ENCODE peak calls at places on chromosome X, in six cellular contexts. One of them, this sample, is unnamed.

GRCh38 chrX:49039598-49040375 is 3.4 kb downstream of the TFE3 start:
- DNase-seq in GM12878: no peak
- DNase-seq in NT2/D1: peak; percentile 97
- DNase-seq in HepG2: peak; percentile 82
- DNase-seq in K562: peak; percentile 97
- DNase-seq in HCT116: peak; percentile 75
- DNase-seq in this sample: peak; percentile 36

GRCh38 chrX:137151403-137151802 is 117.6 kb upstream of the GPR101 start:
- DNase-seq in GM12878: no peak
- DNase-seq in NT2/D1: no peak
- DNase-seq in HepG2: no peak
- DNase-seq in K562: no peak
- DNase-seq in HCT116: no peak
- DNase-seq in this sample: no peak

GRCh38 chrX:151921292-151921691 is 8.6 kb downstream of the MAGEA4 start:
- DNase-seq in GM12878: no peak
- DNase-seq in NT2/D1: no peak
- DNase-seq in HepG2: no peak
- DNase-seq in K562: no peak
- DNase-seq in HCT116: no peak
- DNase-seq in this sample: no peak

GRCh38 chrX:13776387-13776786 is 40.5 kb downstream of the GPM6B start:
- DNase-seq in GM12878: no peak
- DNase-seq in NT2/D1: no peak
- DNase-seq in HepG2: no peak
- DNase-seq in K562: no peak
- DNase-seq in HCT116: no peak
- DNase-seq in this sample: no peak

GRCh38 chrX:20313889-20314288 is 47.2 kb upstream of the RPS6KA3 start:
- DNase-seq in GM12878: no peak
- DNase-seq in NT2/D1: no peak
- DNase-seq in HepG2: no peak
- DNase-seq in K562: no peak
- DNase-seq in HCT116: no peak
- DNase-seq in this sample: no peak

GRCh38 chrX:70033348-70033747 is 16.4 kb downstream of the AWAT2 start:
- DNase-seq in GM12878: no peak
- DNase-seq in NT2/D1: peak; percentile 50
- DNase-seq in HepG2: peak; percentile 3
- DNase-seq in K562: peak; percentile 54
- DNase-seq in HCT116: peak; percentile 12
- DNase-seq in this sample: peak; percentile 52

GRCh38 chrX:130330146-130330545 is 9.6 kb upstream of the SLC25A14 start:
- DNase-seq in GM12878: no peak
- DNase-seq in NT2/D1: no peak
- DNase-seq in HepG2: no peak
- DNase-seq in K562: no peak
- DNase-seq in HCT116: no peak
- DNase-seq in this sample: no peak

GRCh38 chrX:28552322-28552721 is 34.9 kb upstream of the IL1RAPL1 start:
- DNase-seq in GM12878: no peak
- DNase-seq in NT2/D1: no peak
- DNase-seq in HepG2: no peak
- DNase-seq in K562: no peak
- DNase-seq in HCT116: no peak
- DNase-seq in this sample: no peak

GRCh38 chrX:1307626-1308340 is 28.8 kb upstream of the IL3RA start:
- DNase-seq in GM12878: no peak
- DNase-seq in NT2/D1: no peak
- DNase-seq in HepG2: no peak
- DNase-seq in K562: peak; percentile 8
- DNase-seq in HCT116: no peak
- DNase-seq in this sample: no peak

GRCh38 chrX:40249582-40249981 is 151.8 kb upstream of the BCOR start:
- DNase-seq in GM12878: no peak
- DNase-seq in NT2/D1: no peak
- DNase-seq in HepG2: no peak
- DNase-seq in K562: no peak
- DNase-seq in HCT116: no peak
- DNase-seq in this sample: no peak

GRCh38 chrX:40247848-40248622 is 150.3 kb upstream of the BCOR start:
- DNase-seq in GM12878: no peak
- DNase-seq in NT2/D1: no peak
- DNase-seq in HepG2: no peak
- DNase-seq in K562: peak; percentile 50
- DNase-seq in HCT116: no peak
- DNase-seq in this sample: no peak

GRCh38 chrX:40245411-40246140 is 147.8 kb upstream of the BCOR start:
- DNase-seq in GM12878: no peak
- DNase-seq in NT2/D1: no peak
- DNase-seq in HepG2: no peak
- DNase-seq in K562: no peak
- DNase-seq in HCT116: no peak
- DNase-seq in this sample: no peak

GRCh38 chrX:40247382-40247781 is 149.6 kb upstream of the BCOR start:
- DNase-seq in GM12878: no peak
- DNase-seq in NT2/D1: no peak
- DNase-seq in HepG2: no peak
- DNase-seq in K562: no peak
- DNase-seq in HCT116: no peak
- DNase-seq in this sample: no peak

DNA sequence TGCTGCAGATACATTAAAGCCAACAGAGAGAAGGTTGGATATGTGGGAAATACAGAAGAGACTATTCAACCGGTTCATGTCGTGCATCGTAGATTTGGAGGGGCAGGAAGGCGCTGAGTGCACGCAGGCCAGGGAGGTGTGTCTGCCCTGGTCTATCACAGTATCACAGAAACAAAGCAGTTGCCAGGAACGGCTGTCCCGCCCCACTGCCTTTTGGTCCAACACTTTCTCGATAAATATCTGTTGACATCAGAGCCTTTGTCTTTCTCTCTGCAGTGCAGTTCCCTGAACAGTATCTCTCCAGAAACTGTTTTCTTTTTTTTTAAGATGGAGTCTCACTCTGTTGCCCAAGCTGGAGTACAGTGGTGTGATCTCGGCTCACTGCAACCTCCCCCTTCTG is 151.1 kb upstream of the BCOR start:
- DNase-seq in GM12878: no peak
- DNase-seq in NT2/D1: no peak
- DNase-seq in HepG2: no peak
- DNase-seq in K562: peak; percentile 63
- DNase-seq in HCT116: no peak
- DNase-seq in this sample: no peak
- TF ChIP-seq YY1 in GM12878: no peak
- TF ChIP-seq YY1 in NT2/D1: no peak
- TF ChIP-seq YY1 in HepG2: no peak
- TF ChIP-seq YY1 in K562: no peak
- TF ChIP-seq YY1 in HCT116: no peak
- TF ChIP-seq YY1 in this sample: no peak

GRCh38 chrX:115449742-115450141 is 111.2 kb upstream of the PLS3 start:
- DNase-seq in GM12878: no peak
- DNase-seq in NT2/D1: no peak
- DNase-seq in HepG2: peak; percentile 39
- DNase-seq in K562: peak; percentile 2
- DNase-seq in HCT116: no peak
- DNase-seq in this sample: no peak
- TF ChIP-seq YY1 in GM12878: no peak
- TF ChIP-seq YY1 in NT2/D1: no peak
- TF ChIP-seq YY1 in HepG2: no peak
- TF ChIP-seq YY1 in K562: no peak
- TF ChIP-seq YY1 in HCT116: no peak
- TF ChIP-seq YY1 in this sample: no peak

GRCh38 chrX:46722742-46723568 is 36.0 kb downstream of the SLC9A7 start:
- DNase-seq in GM12878: no peak
- DNase-seq in NT2/D1: no peak
- DNase-seq in HepG2: no peak
- DNase-seq in K562: no peak
- DNase-seq in HCT116: no peak
- DNase-seq in this sample: no peak
- TF ChIP-seq YY1 in GM12878: no peak
- TF ChIP-seq YY1 in NT2/D1: no peak
- TF ChIP-seq YY1 in HepG2: no peak
- TF ChIP-seq YY1 in K562: no peak
- TF ChIP-seq YY1 in HCT116: no peak
- TF ChIP-seq YY1 in this sample: no peak

DNA sequence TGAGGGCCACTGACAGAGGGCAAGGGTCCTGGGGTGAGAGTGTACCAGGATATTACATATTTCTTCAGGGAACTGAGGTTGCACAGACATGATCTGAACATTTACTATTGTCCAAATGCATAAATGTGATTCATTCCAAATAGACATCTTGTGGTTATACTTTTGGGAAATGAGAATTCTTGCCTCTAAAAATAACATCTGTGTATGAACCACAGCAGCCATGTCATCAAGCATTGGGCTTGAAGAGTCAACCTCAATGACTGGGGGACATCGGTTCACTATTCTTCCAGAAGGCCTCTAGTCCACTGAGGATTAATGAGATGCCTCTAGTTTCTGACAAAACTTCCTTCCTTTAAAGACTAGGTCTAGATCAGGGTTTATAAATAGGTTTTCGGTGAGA is 193.1 kb upstream of the GPC4 start:
- DNase-seq in GM12878: no peak
- DNase-seq in NT2/D1: no peak
- DNase-seq in HepG2: no peak
- DNase-seq in K562: no peak
- DNase-seq in HCT116: no peak
- DNase-seq in this sample: no peak
- TF ChIP-seq YY1 in GM12878: no peak
- TF ChIP-seq YY1 in NT2/D1: no peak
- TF ChIP-seq YY1 in HepG2: no peak
- TF ChIP-seq YY1 in K562: no peak
- TF ChIP-seq YY1 in HCT116: no peak
- TF ChIP-seq YY1 in this sample: no peak

GRCh38 chrX:134782796-134783195 is 124.5 kb upstream of the PLAC1 start:
- DNase-seq in GM12878: no peak
- DNase-seq in NT2/D1: no peak
- DNase-seq in HepG2: no peak
- DNase-seq in K562: peak; percentile 35
- DNase-seq in HCT116: no peak
- DNase-seq in this sample: peak; percentile 23

GRCh38 chrX:134776844-134777370 is 118.6 kb upstream of the PLAC1 start:
- DNase-seq in GM12878: no peak
- DNase-seq in NT2/D1: no peak
- DNase-seq in HepG2: no peak
- DNase-seq in K562: no peak
- DNase-seq in HCT116: no peak
- DNase-seq in this sample: peak; percentile 36

DNA sequence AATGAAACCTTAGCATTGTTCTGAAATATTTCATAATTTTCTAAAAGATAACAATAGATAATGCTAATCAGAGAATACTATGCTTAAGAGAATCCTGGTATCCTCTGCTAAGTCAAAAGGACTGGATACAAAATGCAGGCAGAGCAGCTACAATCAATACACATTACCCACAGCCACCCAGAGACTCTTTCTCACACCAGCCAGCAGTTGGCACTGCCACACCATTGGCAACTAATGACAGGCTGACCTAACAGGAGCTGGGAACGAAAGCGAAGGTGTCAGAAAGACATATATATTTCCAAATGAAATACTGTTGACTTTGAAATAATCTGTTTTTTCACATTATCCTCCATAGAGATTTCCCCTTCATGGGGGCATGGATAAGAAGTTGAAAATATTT is 122.6 kb upstream of the PLAC1 start:
- DNase-seq in GM12878: no peak
- DNase-seq in NT2/D1: no peak
- DNase-seq in HepG2: no peak
- DNase-seq in K562: no peak
- DNase-seq in HCT116: no peak
- DNase-seq in this sample: no peak
- TF ChIP-seq YY1 in GM12878: no peak
- TF ChIP-seq YY1 in NT2/D1: no peak
- TF ChIP-seq YY1 in HepG2: no peak
- TF ChIP-seq YY1 in K562: no peak
- TF ChIP-seq YY1 in HCT116: no peak
- TF ChIP-seq YY1 in this sample: no peak

GRCh38 chrX:132708529-132708928 is 219.7 kb upstream of the MBNL3 start:
- DNase-seq in GM12878: no peak
- DNase-seq in NT2/D1: no peak
- DNase-seq in HepG2: no peak
- DNase-seq in K562: no peak
- DNase-seq in HCT116: no peak
- DNase-seq in this sample: no peak

GRCh38 chrX:132714913-132715312 is 226.1 kb upstream of the MBNL3 start:
- DNase-seq in GM12878: no peak
- DNase-seq in NT2/D1: no peak
- DNase-seq in HepG2: no peak
- DNase-seq in K562: no peak
- DNase-seq in HCT116: no peak
- DNase-seq in this sample: no peak

GRCh38 chrX:132704769-132705168 is 215.9 kb upstream of the MBNL3 start:
- DNase-seq in GM12878: no peak
- DNase-seq in NT2/D1: peak; percentile 20
- DNase-seq in HepG2: no peak
- DNase-seq in K562: no peak
- DNase-seq in HCT116: no peak
- DNase-seq in this sample: no peak

GRCh38 chrX:132716006-132716405 is 227.2 kb upstream of the MBNL3 start:
- DNase-seq in GM12878: no peak
- DNase-seq in NT2/D1: no peak
- DNase-seq in HepG2: no peak
- DNase-seq in K562: no peak
- DNase-seq in HCT116: no peak
- DNase-seq in this sample: peak; percentile 8

GRCh38 chrX:132710756-132711155 is 221.9 kb upstream of the MBNL3 start:
- DNase-seq in GM12878: no peak
- DNase-seq in NT2/D1: no peak
- DNase-seq in HepG2: no peak
- DNase-seq in K562: no peak
- DNase-seq in HCT116: no peak
- DNase-seq in this sample: no peak
- TF ChIP-seq YY1 in GM12878: no peak
- TF ChIP-seq YY1 in NT2/D1: no peak
- TF ChIP-seq YY1 in HepG2: no peak
- TF ChIP-seq YY1 in K562: no peak
- TF ChIP-seq YY1 in HCT116: no peak
- TF ChIP-seq YY1 in this sample: no peak

DNA sequence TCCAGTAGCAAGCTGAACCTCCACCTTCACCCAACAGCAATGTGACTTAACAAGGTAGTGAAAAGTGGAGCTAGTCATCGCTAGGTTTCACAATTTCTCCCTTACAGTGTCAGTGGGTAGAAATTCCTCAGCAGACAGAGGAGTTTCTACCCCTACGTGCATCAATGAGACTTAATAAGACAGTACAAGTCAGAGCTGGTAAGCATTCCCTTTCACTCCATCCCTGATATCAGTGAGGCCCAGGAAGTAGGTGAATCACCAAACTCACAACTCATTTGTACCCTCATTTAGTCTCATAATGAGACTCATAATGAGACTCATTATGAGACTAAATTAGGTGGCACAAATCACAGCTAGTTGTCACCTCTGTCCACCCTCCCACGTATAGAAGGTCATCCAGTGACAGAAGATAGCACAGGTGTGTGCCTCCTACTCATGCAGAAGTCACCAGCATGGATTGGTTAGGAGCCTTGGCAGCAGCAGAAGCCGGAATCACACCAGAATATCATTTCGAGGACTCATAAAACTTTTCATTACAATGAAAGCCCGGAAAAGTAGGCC is 50.8 kb upstream of the NUDT10 start:
- DNase-seq in GM12878: no peak
- DNase-seq in NT2/D1: no peak
- DNase-seq in HepG2: no peak
- DNase-seq in K562: no peak
- DNase-seq in HCT116: no peak
- DNase-seq in this sample: no peak
- TF ChIP-seq YY1 in GM12878: no peak
- TF ChIP-seq YY1 in NT2/D1: no peak
- TF ChIP-seq YY1 in HepG2: no peak
- TF ChIP-seq YY1 in K562: no peak
- TF ChIP-seq YY1 in HCT116: no peak
- TF ChIP-seq YY1 in this sample: no peak